ENCODE peak calls at places on chromosomes 1 and 21, in five cellular contexts. Y, W, L, U and P are unnamed samples.
A peak's percentile ranks its signal among the peaks of the same experiment; 100 is the strongest.

GRCh38 chr1:54810144-54810942 is 9.2 kb upstream of the TTC22 start:
- DNase-seq in Y (no peak), W (peak; percentile 81), L (peak; percentile 82), U (peak; percentile 54), P (peak; percentile 65)

GRCh38 chr21:42724226-42724920 is 71.0 kb downstream of the PDE9A start:
- DNase-seq in Y (no peak), W (no peak), L (no peak), U (peak; percentile 7), P (peak; percentile 94)

GRCh38 chr1:231311696-231312095 is 26.0 kb downstream of the EXOC8 start:
- DNase-seq in Y (no peak), W (no peak), L (no peak), U (no peak), P (no peak)

GRCh38 chr21:42310411-42311001 is 4.7 kb downstream of the TFF3 start:
- DNase-seq in Y (no peak), W (no peak), L (no peak), U (no peak), P (no peak)

GRCh38 chr1:101200513-101200912 is 36.3 kb upstream of the S1PR1 start:
- DNase-seq in Y (no peak), W (no peak), L (no peak), U (no peak), P (peak; percentile 93)

GRCh38 chr1:181128592-181129497 is 40.3 kb downstream of the IER5 start:
- DNase-seq in Y (peak; percentile 78), W (peak; percentile 87), L (no peak), U (no peak), P (no peak)

GRCh38 chr1:98316286-98316685 is 345.2 kb upstream of the SNX7 start:
- DNase-seq in Y (no peak), W (no peak), L (no peak), U (peak; percentile 81), P (peak; percentile 43)

GRCh38 chr1:90714521-90714951 is 2.6 kb downstream of the BARHL2 start:
- DNase-seq in Y (no peak), W (peak; percentile 57), L (no peak), U (no peak), P (no peak)

GRCh38 chr1:214427871-214428277 is 123.5 kb downstream of the PTPN14 start:
- DNase-seq in Y (no peak), W (no peak), L (no peak), U (peak; percentile 81), P (peak; percentile 93)

GRCh38 chr1:19809044-19809750 is 5.9 kb downstream of the RNF186 start:
- DNase-seq in Y (no peak), W (peak; percentile 28), L (peak; percentile 75), U (no peak), P (no peak)

GRCh38 chr1:116122955-116123757 is 12.0 kb downstream of the MAB21L3 start:
- DNase-seq in Y (no peak), W (no peak), L (no peak), U (no peak), P (peak; percentile 52)

GRCh38 chr1:13617108-13617507 is 33.5 kb downstream of the PDPN start:
- DNase-seq in Y (no peak), W (no peak), L (no peak), U (no peak), P (no peak)

GRCh38 chr1:3907621-3908165 is 7.6 kb upstream of the C1orf174 start:
- DNase-seq in Y (peak; percentile 40), W (no peak), L (peak; percentile 3), U (no peak), P (no peak)

GRCh38 chr1:110310300-110310699 is 28.9 kb upstream of the RBM15 start:
- DNase-seq in Y (no peak), W (no peak), L (no peak), U (no peak), P (no peak)

GRCh38 chr1:217088521-217089221 is 365.4 kb upstream of the ESRRG start:
- DNase-seq in Y (no peak), W (peak; percentile 22), L (no peak), U (no peak), P (peak; percentile 43)

GRCh38 chr1:21742578-21742977 is 40.4 kb downstream of the USP48 start:
- DNase-seq in Y (no peak), W (no peak), L (no peak), U (no peak), P (peak; percentile 60)

GRCh38 chr21:40177979-40178378 is 310.7 kb downstream of the PCP4 start:
- DNase-seq in Y (no peak), W (no peak), L (peak; percentile 12), U (no peak), P (no peak)

GRCh38 chr1:176174108-176174507 is 33.0 kb downstream of the COP1 start:
- DNase-seq in Y (no peak), W (no peak), L (no peak), U (no peak), P (peak; percentile 1)

GRCh38 chr1:184755226-184756065 is 788 bp upstream of the EDEM3 start:
- DNase-seq in Y (no peak), W (peak; percentile 24), L (peak; percentile 30), U (no peak), P (peak; percentile 62)

GRCh38 chr1:19682257-19682656 is 17.6 kb downstream of the HTR6 start:
- DNase-seq in Y (no peak), W (no peak), L (no peak), U (no peak), P (peak; percentile 90)

GRCh38 chr1:203657735-203658134 is 31.1 kb downstream of the ATP2B4 start:
- DNase-seq in Y (no peak), W (no peak), L (no peak), U (no peak), P (no peak)

GRCh38 chr1:13465515-13465914 is 48.3 kb downstream of the LRRC38 start:
- DNase-seq in Y (no peak), W (no peak), L (no peak), U (no peak), P (no peak)

GRCh38 chr1:68814067-68814466 is 317.2 kb upstream of the DEPDC1 start:
- DNase-seq in Y (no peak), W (no peak), L (no peak), U (no peak), P (no peak)

GRCh38 chr21:42836767-42837301 is 42.5 kb downstream of the WDR4 start:
- DNase-seq in Y (no peak), W (no peak), L (no peak), U (no peak), P (no peak)

GRCh38 chr1:234656070-234656875 is 46.3 kb upstream of the IRF2BP2 start:
- DNase-seq in Y (no peak), W (no peak), L (no peak), U (no peak), P (no peak)

GRCh38 chr1:224493269-224493668 is 58.7 kb upstream of the WDR26 start:
- DNase-seq in Y (no peak), W (no peak), L (no peak), U (no peak), P (no peak)

GRCh38 chr1:246068113-246068512 is 439.0 kb downstream of the SMYD3 start:
- DNase-seq in Y (no peak), W (no peak), L (no peak), U (no peak), P (no peak)

GRCh38 chr1:179817789-179818188 is 59.8 kb downstream of the TOR1AIP2 start:
- DNase-seq in Y (no peak), W (no peak), L (peak; percentile 32), U (no peak), P (peak; percentile 47)

GRCh38 chr1:230220478-230220877 is 153.4 kb downstream of the GALNT2 start:
- DNase-seq in Y (no peak), W (no peak), L (no peak), U (no peak), P (no peak)

GRCh38 chr1:111491070-111491469 is 12.4 kb downstream of the ADORA3 start:
- DNase-seq in Y (no peak), W (no peak), L (no peak), U (no peak), P (no peak)

GRCh38 chr1:170630977-170631376 is 33.0 kb upstream of the PRRX1 start:
- DNase-seq in Y (no peak), W (peak; percentile 13), L (no peak), U (no peak), P (no peak)

GRCh38 chr1:33524586-33524985 is 52.1 kb downstream of the ZSCAN20 start:
- DNase-seq in Y (no peak), W (no peak), L (no peak), U (no peak), P (no peak)

GRCh38 chr1:58861510-58861909 is 77.7 kb upstream of the JUN start:
- DNase-seq in Y (no peak), W (no peak), L (no peak), U (no peak), P (peak; percentile 60)

GRCh38 chr1:246602194-246602593 is 35.9 kb downstream of the CNST start:
- DNase-seq in Y (no peak), W (no peak), L (no peak), U (no peak), P (no peak)

DNA sequence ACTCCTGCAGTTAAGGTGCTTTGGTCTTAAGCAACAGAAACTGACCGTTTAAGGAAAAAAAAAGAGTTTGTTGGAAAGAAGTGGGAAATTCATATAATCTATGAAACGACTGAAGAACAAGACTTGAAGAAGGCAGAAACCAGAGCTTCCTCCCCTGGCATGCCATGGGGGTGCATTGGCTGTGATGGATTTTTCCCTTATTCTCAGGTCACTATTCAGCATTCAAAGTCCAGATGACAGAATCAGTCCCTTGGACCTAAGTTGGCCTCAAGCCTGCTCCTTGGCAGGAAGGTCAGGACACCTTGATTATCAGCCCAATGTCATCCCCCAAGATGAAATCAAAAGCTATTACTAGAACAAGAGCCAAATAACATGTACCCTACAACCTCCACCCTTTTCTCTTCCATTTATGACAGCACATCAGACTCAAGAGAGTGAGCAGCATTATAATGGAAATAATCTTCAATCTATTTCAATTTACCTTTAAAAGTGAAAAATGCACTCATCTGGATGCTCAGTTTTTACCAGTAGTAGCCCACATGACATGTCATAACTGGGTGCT is 15.8 kb upstream of the TMEM9 start:
- DNase-seq in Y (no peak), W (no peak), L (no peak), U (no peak), P (no peak)
- H3K4me3 ChIP-seq in Y (no peak overlapping the region), W (no peak overlapping the region), L (no peak overlapping the region), U (no peak overlapping the region), P (peak overlapping the region; percentile 4)

GRCh38 chr1:227886503-227886961 is 61.2 kb downstream of the WNT9A start:
- DNase-seq in Y (no peak), W (no peak), L (no peak), U (no peak), P (no peak)
- H3K4me3 ChIP-seq in Y (no peak overlapping the region), W (peak overlapping the region; percentile 29), L (no peak overlapping the region), U (no peak overlapping the region), P (no peak overlapping the region)

DNA sequence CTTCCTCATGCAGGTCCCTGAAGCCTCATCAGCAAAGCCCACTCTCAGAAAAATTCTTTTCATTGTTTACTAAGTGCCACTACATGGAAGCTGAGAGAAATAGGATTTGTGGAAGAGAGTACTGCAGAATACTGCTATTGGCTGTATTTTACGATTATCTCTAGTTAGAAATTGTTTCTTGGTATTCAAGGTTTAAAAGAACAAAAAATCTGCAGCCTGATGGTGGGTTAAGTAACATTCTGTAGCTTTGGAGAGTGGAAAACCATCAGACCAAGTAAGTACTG is 27.3 kb downstream of the PTTG1IP start:
- DNase-seq in Y (no peak), W (no peak), L (no peak), U (no peak), P (peak; percentile 30)
- H3K4me3 ChIP-seq in Y (no peak overlapping the region), W (peak overlapping the region; percentile 33), L (no peak overlapping the region), U (peak overlapping the region; percentile 11), P (peak overlapping the region; percentile 44)

GRCh38 chr1:118913818-118914217 is 74.3 kb downstream of the TBX15 start:
- DNase-seq in Y (no peak), W (no peak), L (no peak), U (no peak), P (no peak)
- H3K4me3 ChIP-seq in Y (no peak overlapping the region), W (no peak overlapping the region), L (no peak overlapping the region), U (no peak overlapping the region), P (no peak overlapping the region)

GRCh38 chr1:236556606-236557005 is 32.8 kb downstream of the LGALS8 start:
- DNase-seq in Y (no peak), W (no peak), L (no peak), U (no peak), P (no peak)
- H3K4me3 ChIP-seq in Y (no peak overlapping the region), W (no peak overlapping the region), L (no peak overlapping the region), U (no peak overlapping the region), P (no peak overlapping the region)